ENCODE peak calls at places on chromosomes 4 and X, in four cellular contexts. X, H, E and Z are unnamed samples. For H3K4me1 and H3K36me3, the result is how much of the 10 kb centered on the place peaks cover.

GRCh38 chrX:23118890-23119527 is 119.2 kb downstream of the DDX53 start:
- DNase-seq in E (no peak), X (no peak), H (no peak), Z (no peak)

GRCh38 chr4:141957416-141957815 is 321.0 kb downstream of the IL15 start:
- DNase-seq in X (no peak), E (no peak), H (no peak), Z (no peak)

GRCh38 chr4:147550626-147551250 is 66.5 kb upstream of the TMEM184C start:
- DNase-seq in E (no peak), X (no peak), H (no peak), Z (peak)

GRCh38 chrX:153626863-153627674 is 19.9 kb upstream of the DUSP9 start:
- DNase-seq in H (no peak), X (peak), E (peak), Z (no peak)

GRCh38 chrX:39689374-39690104 is 408.2 kb downstream of the BCOR start:
- DNase-seq in E (no peak), X (no peak), H (no peak), Z (peak)

GRCh38 chrX:118644378-118644777 is 83.0 kb upstream of the IL13RA1 start:
- DNase-seq in H (peak), X (no peak), E (no peak), Z (no peak)

GRCh38 chr4:22029803-22030202 is 81.2 kb upstream of the KCNIP4 start:
- DNase-seq in E (no peak), H (no peak), X (no peak), Z (no peak)

GRCh38 chr4:1318046-1318375 is 28.3 kb downstream of the MAEA start:
- DNase-seq in H (no peak), X (no peak), E (no peak), Z (no peak)

GRCh38 chr4:85127653-85128052 is 161.2 kb upstream of the WDFY3 start:
- DNase-seq in X (peak), H (peak), E (no peak), Z (peak)

GRCh38 chr4:135240796-135241195 is 1039.2 kb upstream of the PABPC4L start:
- DNase-seq in H (no peak), E (no peak), X (no peak), Z (no peak)

GRCh38 chr4:173169178-173169427 is 492 bp downstream of the GALNT7 start:
- DNase-seq in X (no peak), H (no peak), E (no peak), Z (no peak)

GRCh38 chr4:87838207-87838606 is 5.4 kb downstream of the MEPE start:
- DNase-seq in E (no peak), H (peak), X (no peak), Z (peak)

GRCh38 chr4:112516401-112517066 is 554 bp upstream of the NEUROG2 start:
- DNase-seq in H (peak), X (peak), E (no peak), Z (peak)

GRCh38 chrX:48703642-48704481 is 7.3 kb downstream of the SUV39H1 start:
- DNase-seq in E (no peak), X (no peak), H (no peak), Z (no peak)

GRCh38 chr4:43014266-43014665 is 121.8 kb downstream of the GRXCR1 start:
- DNase-seq in X (no peak), H (no peak), E (no peak), Z (no peak)

GRCh38 chr4:47263721-47264120 is 199.8 kb downstream of the COMMD8 start:
- DNase-seq in H (no peak), X (no peak), E (no peak), Z (no peak)

GRCh38 chrX:3465017-3465416 is 118.6 kb upstream of the MXRA5 start:
- DNase-seq in H (no peak), E (no peak), X (no peak), Z (no peak)

GRCh38 chrX:116204947-116205346 is 34.4 kb downstream of the AGTR2 start:
- DNase-seq in X (no peak), E (no peak), H (no peak), Z (no peak)

GRCh38 chr4:60366661-60367060 is 833.5 kb upstream of the ADGRL3 start:
- DNase-seq in H (no peak), X (no peak), E (no peak), Z (no peak)

GRCh38 chr4:17468638-17469221 is 43.2 kb downstream of the QDPR start:
- DNase-seq in E (no peak), X (no peak), H (peak), Z (peak)

GRCh38 chr4:33780952-33781655 is 2463.2 kb downstream of the ARAP2 start:
- DNase-seq in H (no peak), X (no peak), E (no peak), Z (no peak)

GRCh38 chr4:73205482-73205881 is 53.1 kb downstream of the ANKRD17 start:
- DNase-seq in H (no peak), X (no peak), E (no peak), Z (no peak)

GRCh38 chrX:8726031-8726652 is 5.8 kb downstream of the ANOS1 start:
- DNase-seq in H (no peak), X (no peak), E (no peak), Z (no peak)

GRCh38 chr4:2322227-2322626 is 60.3 kb upstream of the MXD4 start:
- DNase-seq in E (no peak), X (no peak), H (no peak), Z (no peak)

GRCh38 chr4:2320746-2321145 is 58.8 kb upstream of the MXD4 start:
- DNase-seq in H (no peak), E (no peak), X (peak), Z (peak)

GRCh38 chr4:2322801-2323200 is 60.9 kb upstream of the MXD4 start:
- DNase-seq in E (no peak), X (no peak), H (no peak), Z (no peak)

GRCh38 chr4:2320152-2320551 is 58.2 kb upstream of the MXD4 start:
- DNase-seq in H (no peak), X (peak), E (no peak), Z (peak)

GRCh38 chr4:2321279-2322196 is 59.6 kb upstream of the MXD4 start:
- DNase-seq in X (peak), E (no peak), H (no peak), Z (no peak)
- H3K4me1 ChIP-seq in X (under half), E (under half), H (under half), Z (under half)

DNA sequence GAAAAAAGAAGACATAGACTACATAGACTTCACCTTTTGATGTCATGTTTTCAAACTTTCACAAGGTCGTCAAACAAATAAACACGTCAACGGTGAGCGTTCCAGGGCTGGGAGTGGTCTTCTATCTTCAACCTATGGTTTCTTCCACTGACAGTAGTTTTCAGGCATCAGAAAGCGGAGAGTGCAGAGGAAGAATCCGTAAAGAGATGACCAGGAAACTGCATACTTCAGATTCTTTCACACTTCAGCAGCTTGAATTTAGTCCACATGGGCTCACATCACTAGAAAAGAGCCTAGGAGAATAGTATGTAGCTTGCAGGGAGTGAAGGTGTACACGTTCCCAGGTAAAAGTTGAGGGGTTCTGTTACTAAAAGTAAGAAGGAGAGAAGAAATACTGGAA is 58.5 kb downstream of the NPY1R start:
- DNase-seq in E (no peak), H (no peak), X (no peak), Z (no peak)
- H3K4me3 ChIP-seq in E (no peak), H (no peak), X (no peak), Z (no peak)

GRCh38 chr4:2902126-2902525 is 58.5 kb downstream of the ADD1 start:
- DNase-seq in E (no peak), X (no peak), H (no peak), Z (no peak)

GRCh38 chr4:2901186-2901585 is 57.5 kb downstream of the ADD1 start:
- DNase-seq in X (no peak), E (no peak), H (no peak), Z (no peak)

GRCh38 chr4:2898001-2898400 is 54.4 kb downstream of the ADD1 start:
- DNase-seq in H (no peak), X (no peak), E (no peak), Z (peak)

GRCh38 chr4:2905544-2905943 is 57.7 kb downstream of the NOP14 start:
- DNase-seq in E (no peak), X (no peak), H (no peak), Z (no peak)

DNA sequence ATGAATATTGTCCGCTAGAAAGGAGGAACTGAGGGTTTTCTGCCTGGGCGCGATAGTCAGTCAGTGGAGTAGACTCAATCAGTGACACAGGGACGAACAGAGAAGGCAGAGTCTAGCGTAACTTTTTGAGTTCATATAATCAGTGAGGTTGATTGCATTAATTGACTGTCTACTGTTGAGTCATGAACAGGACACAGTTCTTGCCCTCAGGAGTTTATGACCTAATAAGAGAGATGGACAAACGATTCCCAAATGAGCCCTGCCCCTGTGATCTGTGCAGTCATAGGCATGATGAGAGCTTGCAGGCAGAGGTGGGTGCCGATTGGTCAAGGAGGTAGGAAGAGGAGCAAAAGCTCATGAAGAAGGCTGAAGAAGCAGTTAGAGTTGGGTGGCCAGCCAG is 57.1 kb downstream of the ADD1 start:
- DNase-seq in H (no peak), X (no peak), E (no peak), Z (no peak)
- H3K36me3 ChIP-seq in H (half or more), X (half or more), E (half or more), Z (under half)

GRCh38 chr4:68717999-68718398 is 47.5 kb upstream of the UGT2B15 start:
- DNase-seq in H (no peak), E (no peak), X (no peak), Z (no peak)

GRCh38 chr4:68724426-68724825 is 54.0 kb upstream of the UGT2B15 start:
- DNase-seq in E (no peak), X (peak), H (no peak), Z (no peak)

GRCh38 chr4:68719075-68719473 is 48.6 kb upstream of the UGT2B15 start:
- DNase-seq in X (no peak), H (no peak), E (no peak), Z (no peak)

DNA sequence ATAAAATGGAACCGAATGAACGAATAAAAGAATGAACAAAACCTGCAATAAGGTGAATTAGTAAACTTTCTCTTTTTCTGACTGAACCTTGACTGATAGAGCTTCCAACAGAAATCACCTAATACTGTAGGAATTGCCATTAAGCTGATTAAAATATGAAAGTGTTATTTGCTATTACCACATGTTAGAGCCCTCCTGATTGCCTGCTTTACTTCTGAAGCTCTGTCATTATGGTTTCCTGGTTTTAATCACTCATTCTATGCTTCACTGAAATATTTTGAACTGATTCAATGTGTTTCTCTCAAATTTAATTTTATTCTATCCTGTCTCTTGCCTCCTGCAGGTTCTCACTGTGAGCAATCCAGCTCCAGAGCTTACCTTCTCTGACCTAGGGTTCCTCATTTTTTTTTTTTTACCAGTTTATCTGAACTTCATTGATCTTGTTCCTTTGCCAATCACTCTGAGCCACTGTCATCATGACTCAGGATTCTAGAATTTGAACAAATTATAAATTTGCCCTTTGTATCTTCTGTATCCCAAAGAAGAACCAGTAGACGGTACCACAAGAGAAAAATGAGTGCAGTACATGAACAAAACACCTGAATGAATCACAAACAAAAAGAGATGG is 48.1 kb upstream of the UGT2B15 start:
- DNase-seq in E (no peak), X (no peak), H (no peak), Z (no peak)
- H3K4me1 ChIP-seq in E (under half), X (under half), H (under half), Z (under half)

GRCh38 chr4:6472008-6472386 is 417 bp downstream of the PPP2R2C start:
- DNase-seq in H (no peak), X (peak), E (no peak), Z (no peak)
- H3K4me3 ChIP-seq in H (no peak), X (no peak), E (no peak), Z (peak)

GRCh38 chr4:40216622-40217366 is 20.0 kb downstream of the RHOH start:
- DNase-seq in E (no peak), H (no peak), X (no peak), Z (no peak)
- H3K36me3 ChIP-seq in E (under half), H (half or more), X (under half), Z (under half)

GRCh38 chr4:8595237-8596087 is 2.9 kb downstream of the CPZ start:
- DNase-seq in H (no peak), E (no peak), X (peak), Z (no peak)
- H3K4me1 ChIP-seq in H (under half), E (under half), X (under half), Z (under half)

DNA sequence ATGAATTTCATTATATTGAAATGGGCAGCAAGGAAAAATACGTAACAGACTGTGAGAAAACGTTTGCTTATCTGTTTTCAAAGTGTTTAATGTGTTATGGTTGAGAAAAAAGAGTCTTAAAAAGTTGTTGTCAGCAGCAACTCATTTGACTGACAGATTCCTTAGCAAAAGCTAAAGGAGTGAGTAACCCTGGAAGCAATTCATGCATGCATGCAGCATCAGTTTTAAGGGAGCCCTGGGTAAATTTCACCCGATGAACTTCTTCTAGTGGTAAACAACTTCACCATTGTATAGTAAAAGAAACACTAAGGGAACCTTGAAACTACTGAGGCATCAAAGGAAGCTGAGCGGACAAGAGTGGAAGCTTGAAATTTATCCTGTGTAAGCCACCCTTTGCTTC is 583.3 kb upstream of the INTU start:
- DNase-seq in H (no peak), E (no peak), X (no peak), Z (no peak)
- H3K4me3 ChIP-seq in H (no peak), E (no peak), X (no peak), Z (no peak)